ENCODE peak calls at places on chromosomes 12 and 14, in four cellular contexts. One of them, this sample, is unnamed.

GRCh38 chr12:56484566-56484965 is 3.4 kb downstream of the GLS2 start:
- DNase-seq in HepG2: no peak
- DNase-seq in K562: no peak
- DNase-seq in H1: no peak
- DNase-seq in this sample: no peak

GRCh38 chr12:32836710-32837109 is 59.9 kb downstream of the PKP2 start:
- DNase-seq in K562: no peak
- DNase-seq in H1: no peak
- DNase-seq in HepG2: no peak
- DNase-seq in this sample: no peak

GRCh38 chr12:65856521-65856920 is 32.2 kb downstream of the HMGA2 start:
- DNase-seq in H1: no peak
- DNase-seq in K562: no peak
- DNase-seq in HepG2: no peak
- DNase-seq in this sample: no peak

GRCh38 chr12:6554168-6554989 is 1.5 kb downstream of the IFFO1 start:
- DNase-seq in HepG2: peak; percentile 77
- DNase-seq in H1: no peak
- DNase-seq in K562: peak; percentile 79
- DNase-seq in this sample: peak; percentile 82

GRCh38 chr14:67265131-67265530 is 23.9 kb downstream of the PALS1 start:
- DNase-seq in K562: no peak
- DNase-seq in H1: no peak
- DNase-seq in HepG2: no peak
- DNase-seq in this sample: no peak

GRCh38 chr12:49823951-49824350 is 4.3 kb downstream of the NCKAP5L start:
- DNase-seq in HepG2: no peak
- DNase-seq in H1: no peak
- DNase-seq in K562: no peak
- DNase-seq in this sample: no peak

GRCh38 chr12:57272337-57273151 is 21.6 kb upstream of the STAC3 start:
- DNase-seq in HepG2: no peak
- DNase-seq in K562: peak; percentile 37
- DNase-seq in H1: no peak
- DNase-seq in this sample: no peak

GRCh38 chr12:82479511-82479910 is 121.2 kb downstream of the METTL25 start:
- DNase-seq in H1: no peak
- DNase-seq in HepG2: no peak
- DNase-seq in K562: no peak
- DNase-seq in this sample: no peak

GRCh38 chr12:96239711-96240234 is 45.6 kb downstream of the ELK3 start:
- DNase-seq in H1: no peak
- DNase-seq in K562: no peak
- DNase-seq in HepG2: no peak
- DNase-seq in this sample: no peak

GRCh38 chr14:100673085-100673806 is 53.4 kb upstream of the DLK1 start:
- DNase-seq in H1: peak; percentile 25
- DNase-seq in HepG2: peak; percentile 73
- DNase-seq in K562: peak; percentile 57
- DNase-seq in this sample: no peak

GRCh38 chr12:46458500-46459106 is 86.0 kb upstream of the SLC38A2 start:
- DNase-seq in K562: no peak
- DNase-seq in H1: no peak
- DNase-seq in HepG2: no peak
- DNase-seq in this sample: no peak

GRCh38 chr12:6306151-6306550 is 4.3 kb upstream of the PLEKHG6 start:
- DNase-seq in H1: no peak
- DNase-seq in HepG2: no peak
- DNase-seq in K562: no peak
- DNase-seq in this sample: no peak

GRCh38 chr12:117563007-117563406 is 201.6 kb upstream of the NOS1 start:
- DNase-seq in HepG2: no peak
- DNase-seq in K562: no peak
- DNase-seq in H1: no peak
- DNase-seq in this sample: no peak

GRCh38 chr14:65226824-65227604 is 124.7 kb upstream of the MAX start:
- DNase-seq in HepG2: peak; percentile 97
- DNase-seq in K562: no peak
- DNase-seq in H1: no peak
- DNase-seq in this sample: peak; percentile 80

GRCh38 chr12:57216014-57216891 is at the start of gene NXPH4:
- DNase-seq in K562: peak; percentile 86
- DNase-seq in HepG2: no peak
- DNase-seq in H1: no peak
- DNase-seq in this sample: no peak

GRCh38 chr12:92928431-92928961 is 599 bp downstream of the EEA1 start:
- DNase-seq in H1: no peak
- DNase-seq in K562: peak; percentile 49
- DNase-seq in HepG2: no peak
- DNase-seq in this sample: peak; percentile 16

GRCh38 chr12:105911966-105912365 is 226.8 kb downstream of the NUAK1 start:
- DNase-seq in HepG2: no peak
- DNase-seq in K562: no peak
- DNase-seq in H1: no peak
- DNase-seq in this sample: no peak

GRCh38 chr12:62640910-62641448 is 174.4 kb downstream of the MON2 start:
- DNase-seq in H1: no peak
- DNase-seq in K562: no peak
- DNase-seq in HepG2: no peak
- DNase-seq in this sample: peak; percentile 49

GRCh38 chr14:80951491-80951890 is 3.9 kb upstream of the TSHR start:
- DNase-seq in H1: no peak
- DNase-seq in K562: no peak
- DNase-seq in HepG2: no peak
- DNase-seq in this sample: no peak

GRCh38 chr14:58146399-58146798 is 5.6 kb downstream of the ARMH4 start:
- DNase-seq in K562: no peak
- DNase-seq in HepG2: no peak
- DNase-seq in H1: no peak
- DNase-seq in this sample: no peak

GRCh38 chr12:54033106-54033979 is 493 bp downstream of the HOXC5 start:
- DNase-seq in H1: no peak
- DNase-seq in K562: no peak
- DNase-seq in HepG2: peak; percentile 4
- DNase-seq in this sample: peak; percentile 56

GRCh38 chr12:53234236-53234635 is 2.2 kb upstream of the RARG start:
- DNase-seq in H1: no peak
- DNase-seq in HepG2: no peak
- DNase-seq in K562: no peak
- DNase-seq in this sample: no peak

GRCh38 chr12:130031571-130032189 is 127.9 kb upstream of the TMEM132D start:
- DNase-seq in K562: peak; percentile 73
- DNase-seq in HepG2: peak; percentile 60
- DNase-seq in H1: peak; percentile 59
- DNase-seq in this sample: peak; percentile 57

GRCh38 chr12:83145325-83145724 is 458.6 kb downstream of the TMTC2 start:
- DNase-seq in K562: no peak
- DNase-seq in HepG2: no peak
- DNase-seq in H1: no peak
- DNase-seq in this sample: no peak

GRCh38 chr14:30889244-30889594 is 14.9 kb downstream of the COCH start:
- DNase-seq in K562: no peak
- DNase-seq in H1: no peak
- DNase-seq in HepG2: no peak
- DNase-seq in this sample: no peak

GRCh38 chr12:102475355-102475754 is 5.0 kb downstream of the IGF1 start:
- DNase-seq in K562: no peak
- DNase-seq in HepG2: no peak
- DNase-seq in H1: no peak
- DNase-seq in this sample: no peak

GRCh38 chr12:126784328-126784921 is 1482.5 kb upstream of the TMEM132C start:
- DNase-seq in K562: peak; percentile 55
- DNase-seq in HepG2: peak; percentile 2
- DNase-seq in H1: peak; percentile 58
- DNase-seq in this sample: peak; percentile 8

GRCh38 chr14:49250109-49250508 is 336.1 kb downstream of the RPS29 start:
- DNase-seq in K562: no peak
- DNase-seq in H1: no peak
- DNase-seq in HepG2: no peak
- DNase-seq in this sample: no peak

GRCh38 chr14:20681348-20682126 is 2.8 kb upstream of the RNASE4 start:
- DNase-seq in H1: no peak
- DNase-seq in HepG2: peak; percentile 94
- DNase-seq in K562: peak; percentile 46
- DNase-seq in this sample: peak; percentile 93

GRCh38 chr14:71720978-71721624 is 211.1 kb upstream of the RGS6 start:
- DNase-seq in HepG2: peak; percentile 53
- DNase-seq in H1: peak; percentile 38
- DNase-seq in K562: peak; percentile 48
- DNase-seq in this sample: peak; percentile 71

GRCh38 chr12:79455314-79455713 is 235.4 kb downstream of the PAWR start:
- DNase-seq in K562: no peak
- DNase-seq in H1: no peak
- DNase-seq in HepG2: no peak
- DNase-seq in this sample: no peak

GRCh38 chr12:118271770-118272417 is 100.8 kb downstream of the TAOK3 start:
- DNase-seq in H1: no peak
- DNase-seq in HepG2: no peak
- DNase-seq in K562: no peak
- DNase-seq in this sample: no peak

GRCh38 chr14:25350802-25351201 is 300.9 kb upstream of the STXBP6 start:
- DNase-seq in H1: no peak
- DNase-seq in HepG2: no peak
- DNase-seq in K562: no peak
- DNase-seq in this sample: no peak
- TF ChIP-seq RNF2 in H1: no peak
- TF ChIP-seq RNF2 in HepG2: no peak
- TF ChIP-seq RNF2 in K562: no peak
- TF ChIP-seq RNF2 in this sample: no peak

DNA sequence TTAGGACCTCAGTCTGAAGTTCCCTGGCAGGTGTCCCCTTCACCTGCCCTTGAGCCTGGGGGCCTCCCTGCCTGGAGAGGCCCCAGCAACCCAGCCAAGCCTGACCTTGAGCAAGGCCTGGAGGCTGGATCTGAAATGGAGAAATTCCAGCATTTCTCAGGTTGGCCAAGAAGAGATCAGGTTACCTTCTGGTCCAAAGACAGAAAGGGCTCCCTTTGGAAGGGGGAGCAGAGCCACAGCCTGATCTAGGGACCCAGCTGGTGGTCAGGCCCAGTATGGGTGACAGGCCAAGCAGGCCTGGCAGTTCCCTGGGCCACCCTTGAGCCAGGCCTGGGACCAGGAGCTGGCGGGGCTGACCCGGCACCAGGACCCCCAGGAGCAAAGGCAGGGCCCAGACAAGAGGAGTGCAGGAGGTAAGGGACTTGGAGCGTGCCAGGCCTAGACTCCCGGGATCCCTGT is 82.8 kb downstream of the TNFAIP2 start:
- DNase-seq in H1: no peak
- DNase-seq in HepG2: no peak
- DNase-seq in K562: no peak
- DNase-seq in this sample: no peak
- TF ChIP-seq EP300 in H1: no peak
- TF ChIP-seq EP300 in HepG2: no peak
- TF ChIP-seq EP300 in K562: no peak
- TF ChIP-seq EP300 in this sample: no peak

GRCh38 chr14:24115451-24116110 is 832 bp upstream of the NRL start:
- DNase-seq in HepG2: no peak
- DNase-seq in K562: no peak
- DNase-seq in H1: no peak
- DNase-seq in this sample: no peak

GRCh38 chr14:24113379-24113800 is 1.2 kb upstream of the DCAF11 start:
- DNase-seq in K562: no peak
- DNase-seq in H1: no peak
- DNase-seq in HepG2: no peak
- DNase-seq in this sample: no peak

GRCh38 chr14:24114536-24115450 is at the start of the genes DCAF11 and NRL:
- DNase-seq in K562: peak; percentile 97
- DNase-seq in H1: peak; percentile 96
- DNase-seq in HepG2: peak; percentile 100
- DNase-seq in this sample: peak; percentile 99

GRCh38 chr14:24116111-24116809 is 1.5 kb upstream of the NRL start:
- DNase-seq in H1: no peak
- DNase-seq in HepG2: no peak
- DNase-seq in K562: no peak
- DNase-seq in this sample: no peak

DNA sequence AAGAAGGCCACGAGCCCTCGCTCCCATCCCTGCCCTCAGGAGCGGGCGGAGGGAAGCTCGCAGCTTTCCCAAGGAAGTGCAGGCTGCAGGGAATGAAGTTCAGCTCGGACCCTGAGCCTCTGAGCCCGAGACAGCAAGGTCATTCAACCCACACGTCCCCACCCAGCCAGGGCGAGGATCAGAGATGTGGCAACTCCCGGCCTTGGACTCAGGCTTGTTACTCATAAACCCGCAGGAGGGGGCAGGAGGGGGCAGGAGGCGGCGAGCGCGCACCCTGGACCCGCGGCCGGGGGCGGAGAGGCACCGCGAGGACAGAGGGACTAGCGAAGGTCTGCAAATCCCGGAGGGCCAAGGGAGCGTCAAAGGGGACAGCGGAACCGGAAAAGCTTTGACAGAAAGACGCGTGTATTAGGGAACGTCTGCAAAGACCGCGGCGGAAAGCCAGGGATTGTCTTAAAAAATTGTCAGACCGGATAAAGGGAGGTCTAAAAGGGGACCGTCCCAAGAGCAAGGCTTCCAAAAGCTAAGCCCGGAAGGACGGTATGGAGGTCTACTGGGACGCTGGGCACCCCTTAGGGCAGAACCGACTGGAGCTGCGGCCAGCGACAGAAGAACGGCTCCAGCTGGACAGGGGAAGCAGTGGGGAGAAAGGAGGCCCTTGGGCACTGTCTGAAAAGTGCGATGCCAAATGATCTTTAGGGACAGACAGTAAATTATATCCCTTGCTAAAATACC is 609 bp upstream of the DCAF11 start:
- DNase-seq in K562: peak; percentile 74
- DNase-seq in HepG2: peak; percentile 100
- DNase-seq in H1: peak; percentile 54
- DNase-seq in this sample: peak; percentile 76
- TF ChIP-seq RNF2 in K562: peak; percentile 31
- TF ChIP-seq RNF2 in HepG2: no peak
- TF ChIP-seq RNF2 in H1: no peak
- TF ChIP-seq RNF2 in this sample: no peak

GRCh38 chr12:68807576-68808387 is at the start of gene MDM2:
- DNase-seq in HepG2: peak; percentile 90
- DNase-seq in H1: peak; percentile 81
- DNase-seq in K562: peak; percentile 99
- DNase-seq in this sample: peak; percentile 97
- TF ChIP-seq EP300 in HepG2: peak; percentile 40
- TF ChIP-seq EP300 in H1: no peak
- TF ChIP-seq EP300 in K562: peak; percentile 59
- TF ChIP-seq EP300 in this sample: no peak

DNA sequence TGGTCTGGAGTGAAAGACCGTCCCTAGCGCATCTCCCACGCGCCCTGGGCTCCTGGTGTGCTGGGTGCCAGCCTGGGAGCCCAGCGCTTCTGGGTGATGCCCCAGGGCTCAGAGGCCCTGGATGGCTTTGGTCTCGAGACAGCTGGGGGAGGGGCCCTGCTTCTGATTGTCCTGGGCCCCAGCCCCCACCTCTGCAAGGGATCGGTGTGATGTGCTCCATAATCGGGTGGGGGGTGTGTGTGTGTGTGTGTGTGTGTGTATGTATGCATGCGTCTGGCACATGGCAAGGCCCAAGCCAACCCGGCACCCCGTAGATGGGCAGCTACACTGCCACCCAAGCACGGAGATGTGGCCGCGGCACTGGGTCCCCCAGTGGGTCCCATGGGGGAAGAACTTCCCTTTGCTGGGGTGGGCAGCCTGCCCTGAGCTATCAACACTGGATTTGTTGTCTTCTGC is 3.0 kb downstream of the ZBTB42 start:
- DNase-seq in H1: no peak
- DNase-seq in K562: no peak
- DNase-seq in HepG2: no peak
- DNase-seq in this sample: no peak
- TF ChIP-seq RNF2 in H1: no peak
- TF ChIP-seq RNF2 in K562: no peak
- TF ChIP-seq RNF2 in HepG2: no peak
- TF ChIP-seq RNF2 in this sample: no peak

This sample was measured in A549.